ENCODE peak calls at places on chromosomes 12 and 14, in four cellular contexts. P is fibroblast of villous mesenchyme; H is CD4-positive, alpha-beta T cell; Q is sigmoid colon. Y is an unnamed sample.
A peak's percentile ranks its signal among the peaks of the same experiment; 100 is the strongest.

GRCh38 chr12:114982760-114983159 is 298.8 kb upstream of the TBX3 start:
- DNase-seq in P (no peak), H (no peak), Q (no peak), Y (peak; percentile 39)

GRCh38 chr12:51593539-51593938 is 2.5 kb downstream of the SCN8A start:
- DNase-seq in P (peak; percentile 59), H (no peak), Q (no peak), Y (peak; percentile 75)

GRCh38 chr12:109582636-109583035 is 9.0 kb downstream of the MVK start:
- DNase-seq in P (no peak), H (no peak), Q (no peak), Y (no peak)

GRCh38 chr14:62062645-62063044 is 300.4 kb downstream of the SNAPC1 start:
- DNase-seq in P (no peak), H (no peak), Q (no peak), Y (no peak)

GRCh38 chr14:23618415-23618988 is 17.7 kb upstream of the DHRS2 start:
- DNase-seq in P (no peak), H (no peak), Q (no peak), Y (no peak)

GRCh38 chr14:50095895-50096294 is 20.5 kb downstream of the VCPKMT start:
- DNase-seq in P (no peak), H (no peak), Q (no peak), Y (no peak)

GRCh38 chr12:65656156-65656885 is 168.0 kb upstream of the HMGA2 start:
- DNase-seq in P (no peak), H (no peak), Q (no peak), Y (no peak)

GRCh38 chr12:126582231-126582630 is 1517.0 kb downstream of the AACS start:
- DNase-seq in P (no peak), H (no peak), Q (no peak), Y (peak; percentile 0)

GRCh38 chr14:43090380-43090779 is 1416.7 kb downstream of the FSCB start:
- DNase-seq in P (no peak), H (no peak), Q (no peak), Y (no peak)

GRCh38 chr14:24182110-24182882 is 6.3 kb downstream of the IPO4 start:
- DNase-seq in P (no peak), H (no peak), Q (no peak), Y (no peak)

GRCh38 chr12:6554168-6554989 is 1.5 kb downstream of the IFFO1 start:
- DNase-seq in P (peak; percentile 70), H (peak; percentile 62), Q (peak; percentile 89), Y (peak; percentile 83)

GRCh38 chr12:53056901-53057300 is 7.0 kb downstream of the TNS2 start:
- DNase-seq in P (no peak), H (no peak), Q (peak; percentile 60), Y (no peak)

GRCh38 chr12:15979096-15980091 is 68.3 kb downstream of the DERA start:
- DNase-seq in P (peak; percentile 68), H (no peak), Q (no peak), Y (peak; percentile 87)

GRCh38 chr12:88471641-88472040 is 108.6 kb downstream of the KITLG start:
- DNase-seq in P (peak; percentile 32), H (no peak), Q (peak; percentile 64), Y (peak; percentile 21)

GRCh38 chr12:109234012-109234411 is 75.1 kb downstream of the FOXN4 start:
- DNase-seq in P (no peak), H (no peak), Q (no peak), Y (no peak)

GRCh38 chr12:112986291-112986800 is 8.0 kb downstream of the OAS2 start:
- DNase-seq in P (no peak), H (no peak), Q (no peak), Y (no peak)

GRCh38 chr14:33402604-33403003 is 463.9 kb downstream of the NPAS3 start:
- DNase-seq in P (no peak), H (no peak), Q (no peak), Y (no peak)

GRCh38 chr12:104672501-104673265 is 215.9 kb downstream of the CHST11 start:
- DNase-seq in P (no peak), H (no peak), Q (peak; percentile 89), Y (no peak)

GRCh38 chr12:92109613-92110012 is 36.0 kb downstream of the BTG1 start:
- DNase-seq in P (no peak), H (no peak), Q (no peak), Y (no peak)

GRCh38 chr12:18358077-18358476 is 96.8 kb downstream of the PIK3C2G start:
- DNase-seq in P (no peak), H (no peak), Q (no peak), Y (no peak)

GRCh38 chr12:117854339-117855012 is 114.3 kb downstream of the KSR2 start:
- DNase-seq in P (peak; percentile 33), H (no peak), Q (no peak), Y (peak; percentile 52)

GRCh38 chr14:56325251-56325839 is 207.1 kb downstream of the PELI2 start:
- DNase-seq in P (peak; percentile 34), H (no peak), Q (no peak), Y (no peak)

GRCh38 chr12:11171953-11172675 is 1.1 kb downstream of the SMIM10L1 start:
- DNase-seq in P (peak; percentile 48), H (no peak), Q (no peak), Y (peak; percentile 31)

GRCh38 chr14:51479584-51480305 is 172.0 kb upstream of the FRMD6 start:
- DNase-seq in P (peak; percentile 47), H (no peak), Q (peak; percentile 73), Y (peak; percentile 59)

GRCh38 chr12:131437706-131438210 is 273.1 kb upstream of the SFSWAP start:
- DNase-seq in P (no peak), H (no peak), Q (no peak), Y (no peak)

GRCh38 chr14:93090826-93091583 is 24.7 kb downstream of the ITPK1 start:
- DNase-seq in P (no peak), H (no peak), Q (peak; percentile 79), Y (no peak)

GRCh38 chr12:50799908-50800307 is 36.0 kb downstream of the ATF1 start:
- DNase-seq in P (no peak), H (no peak), Q (no peak), Y (peak; percentile 23)

GRCh38 chr14:102042699-102043098 is 44.1 kb downstream of the HSP90AA1 start:
- DNase-seq in P (no peak), H (no peak), Q (no peak), Y (no peak)

GRCh38 chr12:120885521-120885920 is 18.6 kb downstream of the SPPL3 start:
- DNase-seq in P (no peak), H (no peak), Q (no peak), Y (no peak)

GRCh38 chr12:89882051-89882450 is 173.4 kb upstream of the ATP2B1 start:
- DNase-seq in P (peak; percentile 95), H (no peak), Q (no peak), Y (peak; percentile 44)

GRCh38 chr12:99213047-99213446 is 434.5 kb upstream of the GARIN6 start:
- DNase-seq in P (no peak), H (no peak), Q (no peak), Y (no peak)

GRCh38 chr12:11827096-11827841 is 177.8 kb downstream of the ETV6 start:
- DNase-seq in P (peak; percentile 64), H (no peak), Q (peak; percentile 69), Y (peak; percentile 54)

GRCh38 chr14:64293976-64294671 is at the start of gene ESR2:
- DNase-seq in P (peak; percentile 57), H (peak; percentile 5), Q (no peak), Y (peak; percentile 67)
- TF ChIP-seq CTCF in P (peak; percentile 48), H (no peak), Q (no peak), Y (peak; percentile 72)

DNA sequence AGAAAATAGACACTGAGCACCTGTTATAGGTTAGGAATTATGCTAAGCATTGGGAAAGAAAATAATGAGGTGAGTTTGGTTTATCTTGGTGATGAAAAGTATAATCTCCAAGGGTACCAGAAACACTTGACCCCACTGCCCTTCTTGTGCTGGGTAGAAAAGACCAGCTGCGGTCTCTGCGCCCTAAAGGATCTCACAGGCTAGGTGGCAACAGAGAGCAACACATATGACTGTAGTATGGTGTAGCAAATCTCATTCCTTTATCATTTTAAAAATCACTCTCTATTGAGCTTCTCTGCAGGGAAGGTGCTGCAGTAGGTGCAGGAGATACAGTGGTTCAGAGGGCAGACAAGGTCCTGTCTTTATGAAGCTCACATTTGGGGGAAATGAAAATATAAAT is 26.1 kb downstream of the NRXN3 start:
- DNase-seq in P (no peak), H (no peak), Q (no peak), Y (no peak)
- TF ChIP-seq CTCF in P (no peak), H (no peak), Q (no peak), Y (no peak)

GRCh38 chr12:47007048-47007447 is 72.4 kb upstream of the PCED1B start:
- DNase-seq in P (no peak), H (no peak), Q (no peak), Y (no peak)
- TF ChIP-seq CTCF in P (no peak), H (no peak), Q (no peak), Y (no peak)

GRCh38 chr14:100660498-100661339 is 66.0 kb upstream of the DLK1 start:
- DNase-seq in P (peak; percentile 85), H (no peak), Q (no peak), Y (no peak)
- TF ChIP-seq CTCF in P (no peak), H (no peak), Q (no peak), Y (no peak)

GRCh38 chr14:100708349-100709217 is 18.1 kb upstream of the DLK1 start:
- DNase-seq in P (peak; percentile 94), H (no peak), Q (peak; percentile 89), Y (peak; percentile 50)
- TF ChIP-seq CTCF in P (no peak), H (no peak), Q (peak; percentile 5), Y (no peak)

GRCh38 chr12:132557969-132558856 is 52.2 kb downstream of the LRCOL1 start:
- DNase-seq in P (no peak), H (no peak), Q (no peak), Y (no peak)

GRCh38 chr12:132560831-132561783 is 49.3 kb downstream of the LRCOL1 start:
- DNase-seq in P (peak; percentile 52), H (peak; percentile 59), Q (no peak), Y (peak; percentile 59)

GRCh38 chr12:132558861-132559623 is 51.3 kb downstream of the LRCOL1 start:
- DNase-seq in P (no peak), H (no peak), Q (no peak), Y (no peak)

GRCh38 chr12:132560421-132560830 is 50.0 kb downstream of the LRCOL1 start:
- DNase-seq in P (no peak), H (no peak), Q (no peak), Y (no peak)

GRCh38 chr12:132559652-132560420 is 50.5 kb downstream of the LRCOL1 start:
- DNase-seq in P (peak; percentile 33), H (peak; percentile 12), Q (no peak), Y (peak; percentile 36)
- TF ChIP-seq CTCF in P (no peak), H (no peak), Q (no peak), Y (no peak)

Y was measured in choroid plexus epithelial cell.